ENCODE peak calls at places on chromosomes 7 and 10, in four cellular contexts. R is NCI-H2107; K is activated CD4-positive, alpha-beta T cell treated with anti-CD3 and anti-CD28 coated beads for 4 hours; W is iPS DF 19.7. I is an unnamed sample.

GRCh38 chr7:66837007-66837406 is 84.0 kb upstream of the TMEM248 start:
- DNase-seq in R (no peak), W (no peak), K (no peak), I (peak; percentile 22)

GRCh38 chr10:14481752-14482151 is 151.0 kb upstream of the FRMD4A start:
- DNase-seq in R (no peak), W (no peak), K (no peak), I (peak; percentile 64)

GRCh38 chr10:74103560-74104248 is 46.9 kb downstream of the AP3M1 start:
- DNase-seq in R (no peak), W (no peak), K (no peak), I (peak; percentile 28)

GRCh38 chr7:91112902-91113321 is 151.3 kb upstream of the FZD1 start:
- DNase-seq in W (no peak), R (no peak), K (no peak), I (peak; percentile 77)

GRCh38 chr10:78993523-78993922 is 75.2 kb upstream of the ZMIZ1 start:
- DNase-seq in R (no peak), K (no peak), W (no peak), I (no peak)

GRCh38 chr7:2403718-2404648 is 572 bp downstream of the CHST12 start:
- DNase-seq in W (no peak), K (peak; percentile 22), R (no peak), I (peak; percentile 22)

GRCh38 chr7:133763241-133763640 is 363.9 kb upstream of the LRGUK start:
- DNase-seq in W (no peak), K (no peak), R (no peak), I (peak; percentile 3)

GRCh38 chr7:96989241-96989858 is 16.0 kb upstream of the DLX6 start:
- DNase-seq in R (no peak), W (no peak), K (no peak), I (no peak)